ENCODE peak calls at places on chromosomes 16 and 17, in nine cellular contexts. M, C, Z, I, X, N, J, V and W are unnamed samples.

GRCh38 chr16:4798456-4798855 is 3.3 kb downstream of the SMIM22 start:
- DNase-seq in Z (no peak), N (no peak), C (no peak), M (no peak), I (no peak), J (no peak), X (no peak), V (no peak), W (no peak)

GRCh38 chr16:35750157-35750689 is 2290.8 kb downstream of the TP53TG3F start:
- DNase-seq in Z (peak), J (no peak), C (no peak), N (no peak), X (no peak), V (no peak), I (no peak), M (no peak), W (no peak)

GRCh38 chr17:50542795-50543774 is 3.9 kb upstream of the SPATA20 start:
- DNase-seq in M (peak), I (no peak), X (no peak), Z (no peak), J (no peak), N (no peak), C (peak), V (no peak), W (no peak)

GRCh38 chr16:89018605-89019158 is 41.7 kb upstream of the CBFA2T3 start:
- DNase-seq in X (no peak), I (no peak), V (no peak), Z (no peak), J (no peak), C (no peak), N (no peak), M (no peak), W (no peak)

GRCh38 chr16:81946206-81946605 is 65.1 kb downstream of the SDR42E1 start:
- DNase-seq in M (no peak), X (no peak), Z (no peak), C (no peak), N (no peak), V (no peak), I (no peak), J (peak), W (peak)

GRCh38 chr17:231966-232807 is 50.7 kb upstream of the DOC2B start:
- DNase-seq in N (no peak), M (no peak), C (no peak), X (no peak), J (no peak), I (no peak), V (no peak), Z (no peak), W (no peak)

GRCh38 chr17:60641810-60642220 is 35.8 kb upstream of the BCAS3 start:
- DNase-seq in Z (no peak), N (peak), M (peak), V (peak), I (peak), C (peak), J (peak), X (no peak), W (peak)

GRCh38 chr17:71237903-71238538 is 882.8 kb upstream of the SOX9 start:
- DNase-seq in Z (no peak), M (peak), C (no peak), X (no peak), V (no peak), N (no peak), J (peak), I (no peak), W (peak)

GRCh38 chr17:50425682-50426471 is at the start of gene ACSF2:
- DNase-seq in J (peak), I (no peak), X (peak), Z (peak), M (peak), N (peak), V (no peak), C (peak), W (peak)

GRCh38 chr17:8222380-8222629 is 11.9 kb upstream of the AURKB start:
- DNase-seq in X (no peak), M (no peak), N (no peak), Z (no peak), I (no peak), V (peak), C (no peak), J (no peak), W (no peak)

GRCh38 chr17:63479495-63480184 is 2.8 kb downstream of the ACE start:
- DNase-seq in N (no peak), Z (no peak), M (no peak), V (no peak), J (no peak), X (no peak), I (no peak), C (no peak), W (no peak)

GRCh38 chr16:48740964-48741363 is 131.0 kb upstream of the N4BP1 start:
- DNase-seq in V (no peak), X (no peak), Z (no peak), M (no peak), I (no peak), C (no peak), J (no peak), N (no peak), W (no peak)

GRCh38 chr17:78798695-78799559 is 16.9 kb upstream of the CYTH1 start:
- DNase-seq in Z (no peak), N (peak), I (no peak), V (no peak), M (peak), C (no peak), X (no peak), J (peak), W (no peak)

GRCh38 chr17:79003661-79004411 is 5.7 kb downstream of the CANT1 start:
- DNase-seq in C (no peak), J (no peak), I (no peak), N (peak), M (no peak), X (no peak), V (no peak), Z (no peak), W (no peak)

GRCh38 chr17:55676274-55676673 is 46.4 kb downstream of the TMEM100 start:
- DNase-seq in X (no peak), I (no peak), M (no peak), C (no peak), Z (no peak), V (no peak), J (no peak), N (no peak), W (no peak)

GRCh38 chr17:1216209-1216937 is 36.6 kb upstream of the ABR start:
- DNase-seq in M (no peak), V (no peak), N (no peak), J (no peak), C (no peak), Z (no peak), X (no peak), I (no peak), W (no peak)

GRCh38 chr17:61595418-61595817 is 4.4 kb upstream of the NACA2 start:
- DNase-seq in X (no peak), C (no peak), J (no peak), M (no peak), I (no peak), N (no peak), V (no peak), Z (no peak), W (no peak)

GRCh38 chr17:45127583-45128300 is 4.6 kb downstream of the PLCD3 start:
- DNase-seq in C (peak), X (no peak), I (no peak), J (no peak), N (no peak), V (no peak), M (peak), Z (no peak), W (peak)

GRCh38 chr17:70374496-70374895 is 205.2 kb downstream of the KCNJ2 start:
- DNase-seq in M (no peak), V (no peak), X (no peak), C (no peak), J (no peak), N (no peak), Z (no peak), I (no peak), W (no peak)

GRCh38 chr17:56083475-56083874 is 69.8 kb upstream of the ANKFN1 start:
- DNase-seq in M (no peak), N (no peak), C (no peak), V (no peak), Z (no peak), I (no peak), J (no peak), X (no peak), W (no peak)

GRCh38 chr16:67000384-67001158 is 12.2 kb downstream of the CES4A start:
- DNase-seq in N (peak), V (no peak), C (no peak), J (no peak), X (peak), M (no peak), I (no peak), Z (peak), W (no peak)

GRCh38 chr16:66324785-66325184 is 41.7 kb upstream of the CDH5 start:
- DNase-seq in I (no peak), C (peak), X (no peak), J (peak), V (no peak), N (peak), M (peak), Z (no peak), W (peak)

GRCh38 chr17:83121921-83122820 is 42.8 kb downstream of the METRNL start:
- DNase-seq in M (no peak), V (no peak), C (no peak), N (no peak), I (no peak), Z (no peak), J (no peak), X (no peak), W (no peak)

GRCh38 chr16:17829826-17830225 is 359.1 kb upstream of the XYLT1 start:
- DNase-seq in J (no peak), Z (no peak), N (no peak), I (no peak), X (no peak), V (no peak), M (no peak), C (no peak), W (no peak)

GRCh38 chr16:27228621-27229501 is 25.5 kb downstream of the KDM8 start:
- DNase-seq in I (no peak), V (no peak), C (no peak), M (no peak), J (no peak), Z (no peak), X (no peak), N (no peak), W (no peak)
- TF ChIP-seq CTCF in I (no peak), V (no peak), C (no peak), M (no peak), J (no peak), Z (no peak), X (no peak), N (no peak), W (no peak)

DNA sequence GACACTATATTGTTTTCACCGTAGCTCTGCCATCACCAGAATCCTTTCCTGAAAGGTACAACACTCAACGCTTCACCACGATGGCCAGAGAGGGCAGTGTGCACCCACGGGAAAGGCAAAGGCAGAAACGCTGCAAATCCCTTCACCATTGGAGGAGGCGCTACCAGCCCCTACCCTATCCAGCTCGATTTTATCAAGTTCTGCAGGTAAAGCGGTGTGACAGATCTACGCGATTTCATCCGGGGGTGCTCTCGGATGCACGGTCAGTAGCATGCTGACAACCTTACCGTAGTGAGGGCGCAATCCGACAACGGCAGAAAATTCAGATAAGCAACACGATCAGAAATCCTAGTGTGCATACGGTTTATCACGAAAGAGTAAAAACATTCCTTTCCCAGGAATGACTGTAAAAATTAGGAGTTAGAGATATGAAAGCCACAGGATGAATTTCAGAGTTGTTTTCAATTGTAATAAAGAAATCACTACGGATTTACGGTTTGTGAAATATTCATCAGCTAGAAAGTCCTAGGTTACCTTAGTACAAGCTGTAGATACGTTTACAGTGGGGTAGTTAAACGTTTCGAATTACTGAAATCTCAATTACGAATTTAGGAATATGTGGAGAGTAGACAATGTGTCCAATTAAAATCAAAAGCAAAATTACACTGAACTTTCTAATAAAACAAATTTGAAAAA is 1.8 kb downstream of the NETO2 start:
- DNase-seq in J (peak), C (peak), X (peak), N (peak), V (peak), Z (peak), M (peak), I (peak), W (peak)
- TF ChIP-seq CTCF in J (peak), C (peak), X (peak), N (peak), V (peak), Z (peak), M (peak), I (peak), W (peak)

GRCh38 chr17:6279659-6280058 is 155.3 kb downstream of the AIPL1 start:
- DNase-seq in I (no peak), Z (no peak), J (no peak), C (peak), M (peak), V (no peak), X (no peak), N (peak), W (no peak)
- TF ChIP-seq CTCF in I (no peak), Z (no peak), J (no peak), C (no peak), M (peak), V (peak), X (no peak), N (peak), W (no peak)

DNA sequence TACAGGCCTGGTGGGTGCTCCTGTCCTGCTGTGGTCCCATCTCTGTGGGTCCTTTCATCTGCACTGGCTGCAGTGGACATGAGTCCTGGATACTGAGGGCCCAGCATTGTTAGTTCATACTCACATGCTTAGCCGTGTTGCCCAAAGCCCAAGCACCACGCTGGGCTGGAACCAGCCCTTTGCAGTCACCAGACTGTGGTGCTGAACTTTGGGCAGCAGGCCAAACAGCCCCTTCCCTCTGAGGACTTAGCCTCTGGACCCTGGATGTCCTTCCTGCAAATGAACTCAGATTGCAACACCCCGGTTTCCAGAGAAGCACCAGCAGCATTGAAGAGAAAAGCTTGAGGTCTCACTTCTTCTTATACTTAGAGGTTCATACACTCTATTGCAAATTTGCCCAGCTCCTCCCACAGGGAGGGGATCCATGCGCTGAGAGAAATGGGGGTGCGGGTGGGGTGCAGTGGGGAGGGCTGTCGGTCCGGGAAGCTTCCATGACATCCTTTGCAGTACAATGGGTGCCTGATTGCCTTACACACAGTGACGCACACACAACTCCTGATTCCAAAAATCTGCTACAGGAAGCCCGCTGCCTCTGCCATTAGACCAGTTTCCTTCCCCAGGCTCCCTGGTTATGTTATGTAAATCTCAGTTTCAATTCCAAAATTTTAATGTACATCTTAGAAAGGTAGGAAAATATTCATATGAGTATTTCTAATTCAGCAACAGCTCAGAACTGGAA is 65.8 kb downstream of the RGS9 start:
- DNase-seq in N (no peak), M (no peak), J (no peak), Z (no peak), C (no peak), V (no peak), X (no peak), I (no peak), W (no peak)
- TF ChIP-seq CTCF in N (no peak), M (no peak), J (no peak), Z (no peak), C (no peak), V (no peak), X (no peak), I (no peak), W (no peak)

GRCh38 chr16:20308801-20309590 is 18.3 kb downstream of the GP2 start:
- DNase-seq in C (no peak), I (no peak), N (no peak), X (no peak), M (no peak), Z (no peak), V (no peak), J (no peak), W (no peak)

GRCh38 chr16:20311548-20311947 is 15.8 kb downstream of the GP2 start:
- DNase-seq in J (no peak), X (no peak), N (no peak), I (no peak), Z (no peak), V (no peak), C (no peak), M (no peak), W (no peak)

GRCh38 chr16:20309786-20310185 is 17.5 kb downstream of the GP2 start:
- DNase-seq in C (no peak), Z (no peak), V (no peak), M (no peak), N (no peak), I (no peak), X (no peak), J (no peak), W (no peak)

GRCh38 chr16:20308266-20308665 is 19.0 kb downstream of the GP2 start:
- DNase-seq in J (no peak), M (no peak), Z (no peak), V (no peak), C (no peak), I (no peak), N (no peak), X (no peak), W (no peak)

GRCh38 chr16:20310421-20311395 is 16.6 kb downstream of the GP2 start:
- DNase-seq in J (no peak), V (no peak), Z (no peak), C (no peak), N (no peak), I (no peak), X (no peak), M (no peak), W (no peak)
- TF ChIP-seq CTCF in J (no peak), V (no peak), Z (no peak), C (no peak), N (no peak), I (no peak), X (no peak), M (no peak), W (no peak)

DNA sequence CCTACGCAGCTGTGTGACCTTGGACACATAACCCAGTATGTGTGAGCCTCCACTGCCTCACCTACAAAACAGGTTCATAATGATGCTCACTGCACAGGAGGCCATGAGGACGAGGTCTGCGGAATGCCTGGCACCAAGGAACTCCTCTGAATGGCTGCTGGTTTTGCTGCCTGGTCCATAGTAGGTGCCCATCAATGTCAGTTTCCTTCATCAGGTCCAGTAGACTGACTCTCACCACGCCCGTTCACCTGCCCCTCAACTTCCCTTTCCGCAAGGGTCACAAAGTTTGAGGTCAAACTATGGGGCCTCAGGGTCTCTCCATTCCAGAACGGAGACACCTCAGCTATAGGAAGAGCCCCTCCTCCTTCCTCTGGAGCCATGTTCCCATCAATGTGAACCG is 8.8 kb downstream of the PNMT start:
- DNase-seq in M (no peak), I (no peak), J (no peak), N (no peak), C (peak), V (no peak), X (no peak), Z (no peak), W (no peak)
- TF ChIP-seq CTCF in M (no peak), I (no peak), J (no peak), N (no peak), C (no peak), V (no peak), X (no peak), Z (no peak), W (no peak)

GRCh38 chr16:13426279-13426678 is 493.7 kb upstream of the ERCC4 start:
- DNase-seq in V (no peak), M (peak), X (no peak), J (no peak), C (no peak), I (no peak), Z (no peak), N (peak), W (no peak)
- TF ChIP-seq CTCF in V (peak), M (no peak), X (no peak), J (no peak), C (no peak), I (no peak), Z (no peak), N (peak), W (no peak)

GRCh38 chr16:87926246-87927194 is 9.8 kb downstream of the CA5A start:
- DNase-seq in N (no peak), V (no peak), Z (no peak), I (no peak), C (no peak), X (no peak), M (no peak), J (no peak), W (no peak)

GRCh38 chr16:87924041-87924851 is 12.1 kb downstream of the CA5A start:
- DNase-seq in I (no peak), X (no peak), C (no peak), M (no peak), V (peak), N (no peak), J (no peak), Z (no peak), W (no peak)

GRCh38 chr16:87924937-87925670 is 11.2 kb downstream of the CA5A start:
- DNase-seq in M (no peak), V (peak), C (no peak), N (no peak), X (no peak), J (no peak), I (no peak), Z (no peak), W (no peak)

GRCh38 chr16:87929986-87930385 is 6.3 kb downstream of the CA5A start:
- DNase-seq in I (no peak), M (no peak), X (no peak), C (no peak), Z (no peak), J (no peak), V (no peak), N (no peak), W (no peak)

GRCh38 chr16:87927195-87927562 is 9.2 kb downstream of the CA5A start:
- DNase-seq in M (no peak), N (peak), J (no peak), Z (no peak), I (no peak), C (no peak), X (no peak), V (no peak), W (no peak)
- TF ChIP-seq CTCF in M (peak), N (peak), J (no peak), Z (no peak), I (peak), C (peak), X (no peak), V (peak), W (no peak)

DNA sequence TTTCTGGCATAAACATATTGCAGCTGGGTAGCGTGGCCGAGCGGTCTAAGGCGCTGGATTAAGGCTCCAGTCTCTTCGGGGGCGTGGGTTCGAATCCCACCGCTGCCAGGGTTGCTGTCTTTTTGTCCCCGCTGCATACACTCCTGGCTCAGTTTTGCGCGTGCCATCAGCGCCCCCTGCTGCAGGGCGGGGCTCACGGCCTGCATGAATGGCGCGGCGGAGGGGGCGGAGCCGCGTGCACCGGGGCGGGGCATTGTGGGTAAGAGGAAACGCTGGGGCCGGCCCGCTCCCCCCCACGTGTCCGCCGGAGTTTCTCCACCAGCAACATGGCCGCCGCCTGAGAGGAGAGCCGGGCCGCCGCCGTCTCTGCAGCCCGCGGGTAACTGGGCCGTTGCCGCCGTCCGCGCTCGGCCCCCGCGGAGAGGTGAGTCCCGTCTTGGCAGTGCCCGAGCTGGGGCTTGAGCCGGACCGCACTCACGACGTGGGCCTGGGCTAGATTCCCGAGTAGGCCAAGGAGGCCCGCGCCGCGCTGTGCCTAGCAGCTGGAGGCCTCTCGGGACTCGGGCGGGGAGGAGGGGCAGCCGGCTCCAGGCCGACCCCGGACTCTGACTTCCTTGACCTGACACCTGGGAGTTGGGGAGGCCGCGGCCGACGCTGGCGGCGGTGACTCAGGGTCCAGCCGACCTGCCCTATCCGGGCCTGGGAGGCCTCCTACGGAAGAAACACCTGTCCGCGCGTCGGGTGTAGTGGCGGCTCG is at the start of gene POLR3E:
- DNase-seq in Z (peak), C (peak), M (peak), N (peak), J (peak), X (peak), I (peak), V (peak), W (peak)
- TF ChIP-seq CTCF in Z (peak), C (peak), M (peak), N (peak), J (peak), X (peak), I (peak), V (peak), W (peak)